ENCODE peak calls at places on chromosomes 6 and 20, in seven cellular contexts. One of them, this sample, is unnamed.

GRCh38 chr20:64053841-64054661 is 4.6 kb upstream of the SOX18 start:
- DNase-seq in right atrium auricular region: peak; percentile 73
- DNase-seq in stomach: no peak
- DNase-seq in heart right ventricle: peak; percentile 80
- DNase-seq in psoas muscle: peak; percentile 61
- DNase-seq in sigmoid colon: no peak
- DNase-seq in right lobe of liver: peak; percentile 78
- DNase-seq in this sample: peak; percentile 81

GRCh38 chr6:88220493-88220892 is 54.3 kb upstream of the CNR1 start:
- DNase-seq in right atrium auricular region: no peak
- DNase-seq in stomach: no peak
- DNase-seq in heart right ventricle: no peak
- DNase-seq in psoas muscle: no peak
- DNase-seq in sigmoid colon: no peak
- DNase-seq in right lobe of liver: no peak
- DNase-seq in this sample: peak; percentile 38

GRCh38 chr20:62618622-62619529 is 23.4 kb upstream of the SLCO4A1 start:
- DNase-seq in right atrium auricular region: no peak
- DNase-seq in stomach: no peak
- DNase-seq in heart right ventricle: no peak
- DNase-seq in psoas muscle: no peak
- DNase-seq in sigmoid colon: no peak
- DNase-seq in right lobe of liver: no peak
- DNase-seq in this sample: peak; percentile 56

GRCh38 chr6:3334579-3334978 is 75.8 kb downstream of the PSMG4 start:
- DNase-seq in right atrium auricular region: no peak
- DNase-seq in stomach: peak; percentile 85
- DNase-seq in heart right ventricle: peak; percentile 32
- DNase-seq in psoas muscle: no peak
- DNase-seq in sigmoid colon: no peak
- DNase-seq in right lobe of liver: peak; percentile 82
- DNase-seq in this sample: peak; percentile 66

GRCh38 chr20:50338479-50339195 is 148.0 kb downstream of the CEBPB start:
- DNase-seq in right atrium auricular region: no peak
- DNase-seq in stomach: no peak
- DNase-seq in heart right ventricle: no peak
- DNase-seq in psoas muscle: no peak
- DNase-seq in sigmoid colon: peak; percentile 61
- DNase-seq in right lobe of liver: no peak
- DNase-seq in this sample: peak; percentile 76

GRCh38 chr6:126038234-126038633 is 51.9 kb downstream of the TRMT11 start:
- DNase-seq in right atrium auricular region: no peak
- DNase-seq in stomach: no peak
- DNase-seq in heart right ventricle: no peak
- DNase-seq in psoas muscle: no peak
- DNase-seq in sigmoid colon: no peak
- DNase-seq in right lobe of liver: no peak
- DNase-seq in this sample: no peak

GRCh38 chr20:53389516-53389915 is 204.1 kb downstream of the ZNF217 start:
- DNase-seq in right atrium auricular region: no peak
- DNase-seq in stomach: no peak
- DNase-seq in heart right ventricle: no peak
- DNase-seq in psoas muscle: no peak
- DNase-seq in sigmoid colon: no peak
- DNase-seq in right lobe of liver: no peak
- DNase-seq in this sample: no peak

GRCh38 chr20:5031206-5031557 is 29.9 kb upstream of the SLC23A2 start:
- DNase-seq in right atrium auricular region: no peak
- DNase-seq in stomach: no peak
- DNase-seq in heart right ventricle: no peak
- DNase-seq in psoas muscle: no peak
- DNase-seq in sigmoid colon: no peak
- DNase-seq in right lobe of liver: no peak
- DNase-seq in this sample: no peak

GRCh38 chr6:85942844-85943243 is 300.2 kb upstream of the SYNCRIP start:
- DNase-seq in right atrium auricular region: no peak
- DNase-seq in stomach: no peak
- DNase-seq in heart right ventricle: no peak
- DNase-seq in psoas muscle: no peak
- DNase-seq in sigmoid colon: no peak
- DNase-seq in right lobe of liver: no peak
- DNase-seq in this sample: no peak

GRCh38 chr20:31908016-31908415 is 37.6 kb downstream of the TTLL9 start:
- DNase-seq in right atrium auricular region: no peak
- DNase-seq in stomach: no peak
- DNase-seq in heart right ventricle: no peak
- DNase-seq in psoas muscle: no peak
- DNase-seq in sigmoid colon: peak; percentile 37
- DNase-seq in right lobe of liver: no peak
- DNase-seq in this sample: no peak

GRCh38 chr6:72624557-72625160 is 2.8 kb downstream of the KCNQ5 start:
- DNase-seq in right atrium auricular region: no peak
- DNase-seq in stomach: no peak
- DNase-seq in heart right ventricle: no peak
- DNase-seq in psoas muscle: no peak
- DNase-seq in sigmoid colon: no peak
- DNase-seq in right lobe of liver: no peak
- DNase-seq in this sample: no peak

GRCh38 chr6:136410201-136411027 is 120.8 kb upstream of the BCLAF1 start:
- DNase-seq in right atrium auricular region: no peak
- DNase-seq in stomach: no peak
- DNase-seq in heart right ventricle: no peak
- DNase-seq in psoas muscle: no peak
- DNase-seq in sigmoid colon: no peak
- DNase-seq in right lobe of liver: no peak
- DNase-seq in this sample: no peak

GRCh38 chr6:130382872-130383490 is 17.2 kb downstream of the TMEM200A start:
- DNase-seq in right atrium auricular region: no peak
- DNase-seq in stomach: no peak
- DNase-seq in heart right ventricle: no peak
- DNase-seq in psoas muscle: no peak
- DNase-seq in sigmoid colon: no peak
- DNase-seq in right lobe of liver: no peak
- DNase-seq in this sample: no peak

GRCh38 chr6:52125139-52125538 is 37.7 kb upstream of the PKHD1 start:
- DNase-seq in right atrium auricular region: no peak
- DNase-seq in stomach: no peak
- DNase-seq in heart right ventricle: no peak
- DNase-seq in psoas muscle: no peak
- DNase-seq in sigmoid colon: no peak
- DNase-seq in right lobe of liver: peak; percentile 68
- DNase-seq in this sample: no peak

GRCh38 chr6:109867970-109868358 is 110.1 kb upstream of the GPR6 start:
- DNase-seq in right atrium auricular region: no peak
- DNase-seq in stomach: no peak
- DNase-seq in heart right ventricle: no peak
- DNase-seq in psoas muscle: no peak
- DNase-seq in sigmoid colon: no peak
- DNase-seq in right lobe of liver: no peak
- DNase-seq in this sample: no peak

GRCh38 chr6:11021003-11021402 is 23.1 kb downstream of the ELOVL2 start:
- DNase-seq in right atrium auricular region: no peak
- DNase-seq in stomach: no peak
- DNase-seq in heart right ventricle: no peak
- DNase-seq in psoas muscle: no peak
- DNase-seq in sigmoid colon: no peak
- DNase-seq in right lobe of liver: no peak
- DNase-seq in this sample: peak; percentile 41

GRCh38 chr20:40750541-40750940 is 61.5 kb upstream of the MAFB start:
- DNase-seq in right atrium auricular region: no peak
- DNase-seq in stomach: no peak
- DNase-seq in heart right ventricle: no peak
- DNase-seq in psoas muscle: no peak
- DNase-seq in sigmoid colon: no peak
- DNase-seq in right lobe of liver: no peak
- DNase-seq in this sample: no peak
- H3K27ac ChIP-seq in right atrium auricular region: no peak overlapping the region
- H3K27ac ChIP-seq in stomach: no peak overlapping the region
- H3K27ac ChIP-seq in heart right ventricle: no peak overlapping the region
- H3K27ac ChIP-seq in psoas muscle: no peak overlapping the region
- H3K27ac ChIP-seq in sigmoid colon: no peak overlapping the region
- H3K27ac ChIP-seq in right lobe of liver: no peak overlapping the region
- H3K27ac ChIP-seq in this sample: no peak overlapping the region

DNA sequence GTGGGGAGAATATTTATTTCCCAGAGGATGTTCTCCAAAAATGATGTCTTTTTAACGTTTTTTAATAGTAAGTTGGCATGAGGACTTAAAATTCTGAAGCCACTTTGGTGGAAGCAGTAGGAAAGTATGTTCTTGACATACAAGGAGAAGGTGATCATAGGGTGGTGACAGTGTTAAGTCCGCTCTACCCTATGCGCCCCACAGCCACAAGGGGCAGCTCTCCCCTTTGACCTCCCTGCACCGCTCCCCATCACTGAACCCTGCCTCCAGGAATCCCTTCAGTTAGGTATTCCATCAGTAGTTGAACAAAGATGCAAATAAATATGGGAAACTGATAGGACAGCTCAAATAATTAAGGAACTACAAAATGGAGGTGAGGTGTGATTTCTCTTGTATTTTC is 111.4 kb downstream of the PLEKHG1 start:
- DNase-seq in right atrium auricular region: no peak
- DNase-seq in stomach: no peak
- DNase-seq in heart right ventricle: no peak
- DNase-seq in psoas muscle: no peak
- DNase-seq in sigmoid colon: no peak
- DNase-seq in right lobe of liver: no peak
- DNase-seq in this sample: no peak
- H3K27ac ChIP-seq in right atrium auricular region: no peak overlapping the region
- H3K27ac ChIP-seq in stomach: no peak overlapping the region
- H3K27ac ChIP-seq in heart right ventricle: no peak overlapping the region
- H3K27ac ChIP-seq in psoas muscle: no peak overlapping the region
- H3K27ac ChIP-seq in sigmoid colon: no peak overlapping the region
- H3K27ac ChIP-seq in right lobe of liver: no peak overlapping the region
- H3K27ac ChIP-seq in this sample: no peak overlapping the region

GRCh38 chr6:53811082-53811481 is 16.3 kb downstream of the LRRC1 start:
- DNase-seq in right atrium auricular region: no peak
- DNase-seq in stomach: peak; percentile 84
- DNase-seq in heart right ventricle: no peak
- DNase-seq in psoas muscle: no peak
- DNase-seq in sigmoid colon: no peak
- DNase-seq in right lobe of liver: peak; percentile 69
- DNase-seq in this sample: no peak
- H3K27ac ChIP-seq in right atrium auricular region: no peak overlapping the region
- H3K27ac ChIP-seq in stomach: peak overlapping the region; percentile 43
- H3K27ac ChIP-seq in heart right ventricle: peak overlapping the region; percentile 45
- H3K27ac ChIP-seq in psoas muscle: no peak overlapping the region
- H3K27ac ChIP-seq in sigmoid colon: peak overlapping the region; percentile 21
- H3K27ac ChIP-seq in right lobe of liver: no peak overlapping the region
- H3K27ac ChIP-seq in this sample: no peak overlapping the region

GRCh38 chr20:33731693-33732165 is at the start of gene ZNF341:
- DNase-seq in right atrium auricular region: peak; percentile 78
- DNase-seq in stomach: peak; percentile 91
- DNase-seq in heart right ventricle: peak; percentile 91
- DNase-seq in psoas muscle: peak; percentile 89
- DNase-seq in sigmoid colon: peak; percentile 93
- DNase-seq in right lobe of liver: no peak
- DNase-seq in this sample: peak; percentile 94

GRCh38 chr20:33733654-33734576 is 2.1 kb downstream of the ZNF341 start:
- DNase-seq in right atrium auricular region: peak; percentile 57
- DNase-seq in stomach: peak; percentile 32
- DNase-seq in heart right ventricle: no peak
- DNase-seq in psoas muscle: no peak
- DNase-seq in sigmoid colon: peak; percentile 68
- DNase-seq in right lobe of liver: peak; percentile 44
- DNase-seq in this sample: no peak

GRCh38 chr20:33729101-33729500 is 2.7 kb upstream of the ZNF341 start:
- DNase-seq in right atrium auricular region: no peak
- DNase-seq in stomach: no peak
- DNase-seq in heart right ventricle: no peak
- DNase-seq in psoas muscle: no peak
- DNase-seq in sigmoid colon: no peak
- DNase-seq in right lobe of liver: no peak
- DNase-seq in this sample: no peak

GRCh38 chr20:33730946-33731692 is 677 bp upstream of the ZNF341 start:
- DNase-seq in right atrium auricular region: no peak
- DNase-seq in stomach: no peak
- DNase-seq in heart right ventricle: no peak
- DNase-seq in psoas muscle: no peak
- DNase-seq in sigmoid colon: no peak
- DNase-seq in right lobe of liver: no peak
- DNase-seq in this sample: no peak

DNA sequence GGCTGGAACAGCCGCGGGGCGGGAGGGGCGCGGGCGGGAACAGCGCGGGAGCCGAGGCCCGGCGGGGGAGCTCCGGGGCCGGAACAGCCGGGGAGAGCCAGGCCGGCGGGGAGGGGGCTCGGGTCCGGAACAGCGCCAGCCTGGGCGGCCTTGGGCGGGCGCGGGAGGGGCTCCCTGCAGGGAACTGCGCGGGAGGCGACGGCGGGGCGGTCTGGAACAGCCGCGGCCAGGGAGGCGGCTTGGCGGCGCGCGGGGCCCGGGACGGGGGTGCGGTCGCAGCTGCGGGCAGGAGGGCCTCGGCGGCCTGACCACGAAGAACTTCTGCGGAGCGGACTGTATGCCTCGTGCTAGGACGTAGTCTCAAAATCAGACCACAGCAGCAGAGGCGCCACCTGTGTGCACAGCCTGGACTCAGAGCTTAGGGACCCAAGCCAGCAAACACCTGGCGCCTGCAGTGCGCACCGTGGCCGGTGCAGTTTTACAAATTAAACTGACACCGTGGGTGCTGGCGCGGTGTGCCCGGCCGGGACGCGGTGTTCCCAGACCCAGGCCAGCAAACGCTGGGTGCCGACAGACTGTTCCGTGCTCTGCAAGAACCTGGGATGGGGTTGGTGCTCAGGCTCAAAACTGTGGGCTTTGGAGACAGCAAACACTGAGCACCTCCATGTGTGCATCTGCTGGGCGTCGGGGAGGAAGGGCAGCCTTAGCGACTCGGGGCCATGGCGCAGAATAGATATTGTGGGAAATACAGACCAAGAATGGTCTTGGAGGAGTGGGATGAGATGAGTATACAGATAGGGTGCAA is 572 bp downstream of the ZNF341 start:
- DNase-seq in right atrium auricular region: peak; percentile 70
- DNase-seq in stomach: peak; percentile 90
- DNase-seq in heart right ventricle: peak; percentile 91
- DNase-seq in psoas muscle: peak; percentile 87
- DNase-seq in sigmoid colon: peak; percentile 93
- DNase-seq in right lobe of liver: peak; percentile 91
- DNase-seq in this sample: peak; percentile 88
- H3K27ac ChIP-seq in right atrium auricular region: peak overlapping the region; percentile 88
- H3K27ac ChIP-seq in stomach: peak overlapping the region; percentile 95
- H3K27ac ChIP-seq in heart right ventricle: peak overlapping the region; percentile 94
- H3K27ac ChIP-seq in psoas muscle: peak overlapping the region; percentile 81
- H3K27ac ChIP-seq in sigmoid colon: peak overlapping the region; percentile 92
- H3K27ac ChIP-seq in right lobe of liver: peak overlapping the region; percentile 94
- H3K27ac ChIP-seq in this sample: peak overlapping the region; percentile 4